ENCODE peak calls at places on chromosomes 2 and 18, in nine cellular contexts. X, Z, A, W, C, B, I, K and N are unnamed samples.

GRCh38 chr2:232447091-232447620 is 8.8 kb upstream of the ALPI start:
- DNase-seq in X (no peak), I (no peak), W (no peak), A (no peak), C (no peak), K (no peak), Z (no peak), B (no peak), N (no peak)

GRCh38 chr2:14944562-14945346 is 312.2 kb downstream of the LRATD1 start:
- DNase-seq in A (peak; percentile 5), B (no peak), C (no peak), I (no peak), X (no peak), Z (peak; percentile 50), K (no peak), W (peak; percentile 56), N (peak; percentile 38)

GRCh38 chr18:26563024-26563423 is 14.7 kb upstream of the KCTD1 start:
- DNase-seq in A (no peak), W (no peak), K (no peak), X (no peak), B (no peak), Z (no peak), I (no peak), C (no peak), N (no peak)

GRCh38 chr2:136117391-136117841 is 533 bp downstream of the CXCR4 start:
- DNase-seq in C (peak; percentile 55), A (no peak), Z (peak; percentile 52), W (peak; percentile 80), X (no peak), K (peak; percentile 35), B (peak; percentile 48), I (peak; percentile 29), N (no peak)

GRCh38 chr18:8695932-8696510 is 9.3 kb upstream of the MTCL1 start:
- DNase-seq in I (no peak), A (no peak), K (no peak), Z (no peak), B (no peak), X (no peak), W (no peak), C (no peak), N (no peak)

GRCh38 chr2:146602383-146602782 is 1242.4 kb upstream of the ACVR2A start:
- DNase-seq in Z (peak; percentile 21), W (no peak), C (no peak), A (no peak), B (no peak), K (no peak), X (no peak), I (no peak), N (no peak)

GRCh38 chr2:36271266-36271665 is 84.3 kb upstream of the CRIM1 start:
- DNase-seq in X (no peak), A (no peak), I (no peak), Z (no peak), K (no peak), C (no peak), W (no peak), B (no peak), N (no peak)

GRCh38 chr2:19021721-19022120 is 336.7 kb downstream of the OSR1 start:
- DNase-seq in B (no peak), X (no peak), A (no peak), K (no peak), C (no peak), Z (no peak), W (no peak), I (no peak), N (no peak)

GRCh38 chr2:173401716-173402326 is 47.1 kb downstream of the CDCA7 start:
- DNase-seq in X (no peak), W (no peak), K (no peak), B (no peak), Z (no peak), C (no peak), I (no peak), A (no peak), N (no peak)

GRCh38 chr2:56132138-56132537 is 51.7 kb upstream of the CCDC85A start:
- DNase-seq in A (peak; percentile 12), K (no peak), Z (peak; percentile 54), W (peak; percentile 49), X (no peak), B (no peak), I (no peak), C (no peak), N (no peak)

GRCh38 chr2:68367918-68368656 is 3.0 kb downstream of the PLEK start:
- DNase-seq in B (no peak), K (no peak), W (peak; percentile 91), C (no peak), A (no peak), I (no peak), X (no peak), Z (no peak), N (no peak)

GRCh38 chr2:203396667-203397066 is 68.5 kb downstream of the ABI2 start:
- DNase-seq in C (no peak), A (no peak), I (no peak), X (no peak), B (no peak), Z (peak; percentile 21), W (peak; percentile 37), K (no peak), N (no peak)

GRCh38 chr2:201904529-201905420 is 98.4 kb downstream of the CDK15 start:
- DNase-seq in C (no peak), B (no peak), W (no peak), K (no peak), Z (no peak), A (no peak), I (no peak), X (no peak), N (no peak)

GRCh38 chr2:216560695-216561370 is 62.2 kb downstream of the RPL37A start:
- DNase-seq in X (peak; percentile 72), Z (no peak), W (no peak), A (no peak), K (no peak), I (no peak), C (no peak), B (peak; percentile 30), N (no peak)

GRCh38 chr2:54599914-54600313 is 123.5 kb upstream of the EML6 start:
- DNase-seq in C (peak; percentile 52), X (peak; percentile 57), A (no peak), W (no peak), Z (no peak), I (no peak), B (peak; percentile 79), K (peak; percentile 63), N (no peak)

GRCh38 chr2:44354761-44355160 is 6.5 kb downstream of the PREPL start:
- DNase-seq in I (no peak), C (no peak), Z (no peak), B (no peak), W (no peak), K (no peak), A (no peak), X (no peak), N (no peak)

GRCh38 chr2:160332318-160332717 is 132.2 kb upstream of the ITGB6 start:
- DNase-seq in Z (no peak), X (no peak), B (no peak), A (no peak), K (no peak), I (no peak), W (peak; percentile 73), C (peak; percentile 29), N (no peak)

GRCh38 chr2:1855150-1855549 is 110.8 kb upstream of the PXDN start:
- DNase-seq in X (no peak), Z (no peak), K (no peak), W (no peak), I (no peak), B (no peak), C (no peak), A (no peak), N (no peak)

DNA sequence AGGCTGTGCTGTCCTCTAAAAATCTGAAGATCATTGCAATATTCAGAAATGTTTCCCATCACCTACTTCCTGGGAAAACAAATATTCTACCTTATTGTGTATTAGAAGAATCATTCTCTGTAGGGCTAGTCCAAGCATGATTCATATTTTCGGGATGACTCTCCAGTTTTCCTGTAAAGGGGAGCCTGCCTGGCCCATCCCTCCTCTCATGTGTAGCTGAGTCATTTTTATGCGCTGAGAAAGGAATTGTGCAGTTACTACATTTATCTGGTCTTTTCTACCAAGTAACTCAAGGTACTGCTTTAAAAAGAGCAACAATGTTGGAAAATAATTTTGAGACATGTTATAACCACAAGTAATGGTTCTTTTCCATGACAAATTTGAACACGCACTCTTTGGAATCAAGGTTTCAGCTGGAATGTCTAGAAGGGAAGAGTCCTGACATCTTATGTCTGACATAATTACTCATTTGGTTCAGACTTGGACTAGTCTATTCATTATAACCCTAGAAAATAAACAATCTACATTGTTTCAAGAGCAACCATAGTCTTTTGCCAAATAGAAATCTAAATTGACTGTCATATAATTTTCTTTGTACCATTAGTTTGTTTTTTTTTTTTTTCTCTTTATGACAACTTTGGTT is 6.6 kb downstream of the DSG3 start:
- DNase-seq in Z (peak; percentile 82), W (no peak), A (peak; percentile 37), I (no peak), K (no peak), X (no peak), C (no peak), B (no peak), N (no peak)
- TF ChIP-seq POLR2A in Z (no peak), W (no peak), A (no peak), I (no peak), K (no peak), X (no peak), C (no peak), B (no peak), N (no peak)

GRCh38 chr2:241148891-241149674 is at the start of gene PASK:
- DNase-seq in Z (peak; percentile 96), W (peak; percentile 98), B (peak; percentile 94), A (peak; percentile 97), I (peak; percentile 84), K (peak; percentile 96), C (peak; percentile 92), X (peak; percentile 93), N (peak; percentile 96)
- TF ChIP-seq POLR2A in Z (peak; percentile 7), W (peak; percentile 15), B (no peak), A (peak; percentile 26), I (peak; percentile 52), K (no peak), C (no peak), X (no peak), N (no peak)

DNA sequence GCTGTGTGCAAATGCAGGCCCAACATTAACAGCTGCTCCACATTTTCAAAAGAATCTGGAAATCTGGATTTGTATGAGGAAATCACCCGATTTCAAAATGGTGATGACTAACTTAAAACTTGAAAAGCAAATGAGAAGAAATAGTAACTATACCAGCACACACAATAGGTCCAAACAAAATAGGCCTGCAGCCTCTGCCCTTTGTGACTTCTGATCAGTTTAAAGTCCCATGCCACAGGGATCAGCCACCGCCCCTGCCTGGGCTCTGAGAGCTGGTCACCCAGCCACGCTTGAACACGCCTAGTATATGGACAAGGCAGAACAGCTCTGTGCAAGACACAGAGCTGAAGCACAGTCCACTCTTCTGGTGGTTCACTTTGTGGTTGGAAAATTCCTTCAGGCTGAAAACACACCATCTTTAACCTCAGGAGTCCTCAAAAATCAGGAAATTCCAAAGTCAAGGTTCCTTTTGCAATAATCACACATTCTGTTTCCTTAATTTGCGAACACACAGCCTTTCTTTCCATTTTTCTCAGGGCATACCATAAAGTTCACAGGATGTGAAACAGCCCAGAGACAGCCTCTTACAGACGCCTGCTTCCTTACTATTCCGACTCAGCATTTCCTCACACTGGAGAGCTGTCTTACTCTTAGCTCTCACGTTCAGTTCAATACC is 150.1 kb upstream of the RIOK3 start:
- DNase-seq in C (no peak), X (no peak), Z (no peak), A (no peak), W (no peak), I (no peak), B (no peak), K (no peak), N (no peak)
- TF ChIP-seq POLR2A in C (no peak), X (no peak), Z (no peak), A (no peak), W (no peak), I (no peak), B (no peak), K (no peak), N (no peak)

GRCh38 chr18:49473721-49474120 is 13.3 kb upstream of the DYM start:
- DNase-seq in W (no peak), X (no peak), Z (no peak), C (no peak), K (no peak), B (no peak), I (no peak), A (no peak), N (no peak)
- TF ChIP-seq POLR2A in W (no peak), X (no peak), Z (no peak), C (no peak), K (no peak), B (no peak), I (no peak), A (no peak), N (no peak)